ENCODE peak calls at places on chromosomes 11 and 22, in nine cellular contexts. S is tibial nerve; C is cardiac fibroblast; D is HFF-Myc; E is uterus; Y is CD4-positive, alpha-beta T cell; V is GM12865; G is HCT116; Z is dorsolateral prefrontal cortex. U is an unnamed sample.

GRCh38 chr11:33977676-33978075 is 73.9 kb upstream of the CAPRIN1 start:
- DNase-seq in E (no peak), V (no peak), Y (no peak), S (no peak), Z (no peak), C (no peak), G (no peak), D (no peak), U (no peak)

GRCh38 chr22:31327786-31328544 is 18.2 kb downstream of the PATZ1 start:
- DNase-seq in E (no peak), Z (no peak), G (no peak), V (no peak), D (no peak), S (no peak), Y (no peak), C (no peak), U (no peak)

GRCh38 chr22:37063436-37064420 is 12.2 kb downstream of the KCTD17 start:
- DNase-seq in Z (no peak), S (no peak), V (no peak), D (no peak), E (no peak), G (no peak), Y (no peak), C (no peak), U (peak)

GRCh38 chr11:90288207-90288821 is 65.5 kb upstream of the CHORDC1 start:
- DNase-seq in G (peak), D (no peak), E (no peak), Z (no peak), S (no peak), C (peak), V (peak), Y (no peak), U (no peak)

GRCh38 chr11:86749861-86750401 is 50.4 kb upstream of the PRSS23 start:
- DNase-seq in G (no peak), S (no peak), D (no peak), E (no peak), Y (no peak), V (no peak), C (no peak), Z (no peak), U (no peak)

GRCh38 chr22:31046591-31047226 is 34.4 kb upstream of the SMTN start:
- DNase-seq in E (peak), C (peak), D (no peak), V (no peak), G (no peak), Z (no peak), Y (no peak), S (peak), U (no peak)

GRCh38 chr11:8998017-8998416 is 5.8 kb downstream of the NRIP3 start:
- DNase-seq in D (no peak), Y (no peak), Z (no peak), G (no peak), E (no peak), V (no peak), S (no peak), C (no peak), U (no peak)

GRCh38 chr11:64244966-64245365 is 1.8 kb downstream of the PPP1R14B start:
- DNase-seq in Z (no peak), C (no peak), G (no peak), V (no peak), S (no peak), E (no peak), Y (no peak), D (no peak), U (no peak)

GRCh38 chr22:44159230-44159629 is 21.5 kb upstream of the PARVG start:
- DNase-seq in S (no peak), E (peak), Z (no peak), D (no peak), C (no peak), Y (no peak), G (no peak), V (no peak), U (no peak)

GRCh38 chr11:118205979-118206611 is 18.7 kb downstream of the JAML start:
- DNase-seq in G (no peak), Z (no peak), Y (no peak), V (no peak), E (no peak), D (no peak), S (no peak), C (no peak), U (no peak)

GRCh38 chr11:61162092-61162935 is 1.1 kb upstream of the VPS37C start:
- DNase-seq in S (no peak), V (peak), Y (no peak), C (peak), E (no peak), Z (peak), D (no peak), G (peak), U (no peak)

GRCh38 chr11:62395885-62396778 is 22.7 kb upstream of the SCGB1A1 start:
- DNase-seq in V (no peak), C (no peak), G (no peak), S (no peak), Z (no peak), E (no peak), Y (no peak), D (no peak), U (no peak)

GRCh38 chr11:31881825-31882224 is 70.7 kb upstream of the PAX6 start:
- DNase-seq in Y (no peak), D (no peak), E (no peak), Z (no peak), V (no peak), S (no peak), C (no peak), G (no peak), U (no peak)

GRCh38 chr11:31884080-31884479 is 73.0 kb upstream of the PAX6 start:
- DNase-seq in E (no peak), Z (no peak), C (no peak), S (no peak), Y (no peak), D (no peak), V (no peak), G (no peak), U (no peak)

GRCh38 chr11:31883435-31883834 is 72.3 kb upstream of the PAX6 start:
- DNase-seq in C (no peak), G (no peak), E (no peak), D (no peak), S (no peak), V (no peak), Z (no peak), Y (no peak), U (no peak)

GRCh38 chr11:31882951-31883392 is 71.8 kb upstream of the PAX6 start:
- DNase-seq in G (no peak), Y (no peak), V (no peak), S (no peak), C (no peak), D (no peak), E (no peak), Z (no peak), U (no peak)

GRCh38 chr11:31887180-31887579 is 76.1 kb upstream of the PAX6 start:
- DNase-seq in D (no peak), V (peak), G (peak), Y (no peak), C (no peak), Z (no peak), S (no peak), E (no peak), U (no peak)
- TF ChIP-seq CTCF in D (peak), V (peak), G (no peak), Y (peak), C (no peak), Z (no peak), S (no peak), E (no peak), U (no peak)

DNA sequence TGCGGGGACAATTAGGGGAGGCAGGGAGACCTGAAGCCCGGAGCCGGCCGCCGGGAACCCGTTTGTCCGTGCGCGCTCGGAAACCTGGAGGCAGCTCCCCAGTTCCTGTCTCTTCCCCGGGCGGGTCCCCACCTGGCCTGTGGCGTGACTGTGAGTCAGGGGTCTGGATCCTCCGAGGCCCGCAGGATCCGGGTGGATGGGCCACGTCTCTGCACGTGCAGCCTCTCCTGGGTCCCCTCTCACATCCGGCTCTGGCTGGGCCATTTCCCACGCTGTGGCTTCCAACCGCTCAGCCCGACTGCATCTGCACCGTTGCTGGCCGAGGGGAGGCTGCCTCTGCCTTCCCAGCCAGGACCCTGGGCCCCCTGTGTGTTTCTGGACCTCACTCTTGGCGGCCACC is 14.8 kb upstream of the H19 start:
- DNase-seq in G (no peak), C (no peak), E (no peak), D (no peak), S (no peak), Z (no peak), V (no peak), Y (no peak), U (no peak)
- TF ChIP-seq CTCF in G (no peak), C (no peak), E (no peak), D (no peak), S (no peak), Z (no peak), V (no peak), Y (no peak), U (no peak)

GRCh38 chr11:115912484-115912945 is 408.3 kb upstream of the CADM1 start:
- DNase-seq in Z (no peak), E (no peak), V (peak), S (no peak), G (no peak), Y (no peak), C (no peak), D (no peak), U (no peak)
- TF ChIP-seq CTCF in Z (no peak), E (peak), V (peak), S (no peak), G (no peak), Y (no peak), C (no peak), D (no peak), U (no peak)

GRCh38 chr11:37712246-37712645 is 1114.2 kb upstream of the RAG2 start:
- DNase-seq in D (no peak), C (peak), E (no peak), Z (no peak), Y (no peak), S (no peak), G (no peak), V (no peak), U (no peak)
- TF ChIP-seq CTCF in D (no peak), C (peak), E (no peak), Z (no peak), Y (no peak), S (no peak), G (no peak), V (no peak), U (no peak)

GRCh38 chr22:19853879-19854777 is 546 bp downstream of the GNB1L start:
- DNase-seq in G (peak), D (no peak), Y (no peak), C (no peak), Z (peak), S (no peak), E (no peak), V (peak), U (no peak)
- TF ChIP-seq CTCF in G (no peak), D (no peak), Y (no peak), C (no peak), Z (no peak), S (no peak), E (no peak), V (no peak), U (no peak)

DNA sequence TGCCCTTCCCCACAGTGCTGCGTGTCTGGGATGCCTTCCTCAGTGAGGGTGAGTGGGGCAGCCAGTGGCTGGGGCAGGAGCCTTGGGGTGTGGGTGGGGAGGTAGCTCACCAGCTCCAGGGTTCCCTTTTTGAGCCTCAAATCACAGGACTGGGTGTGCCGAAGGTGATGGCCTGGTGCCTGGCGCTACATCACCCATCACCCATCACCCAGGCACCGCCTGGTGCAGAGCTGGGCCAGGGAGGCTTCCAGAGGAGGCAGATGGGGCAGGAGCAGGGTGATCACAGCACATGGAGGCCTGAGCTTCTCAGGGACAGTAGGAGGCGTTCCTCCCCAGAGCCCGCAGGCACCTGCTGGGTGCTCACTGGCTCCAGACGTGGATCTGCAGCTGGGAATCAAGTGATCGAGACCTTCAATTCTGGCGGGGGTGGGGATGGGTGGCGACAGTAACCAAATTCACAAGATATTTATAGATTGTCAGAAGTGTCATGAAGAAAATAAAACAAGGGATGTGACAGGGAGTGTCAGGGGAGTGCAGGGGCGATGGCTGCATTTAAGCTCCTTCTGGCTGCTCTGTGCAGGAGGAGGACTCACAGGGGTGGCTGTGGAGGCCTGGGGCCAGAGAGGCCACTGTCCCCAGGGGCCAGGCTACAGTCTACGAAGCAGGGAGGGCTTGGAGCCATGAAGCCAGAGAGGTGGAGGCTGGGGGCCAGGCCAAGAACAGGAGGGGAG is 3.3 kb downstream of the TBC1D10C start:
- DNase-seq in Z (peak), S (no peak), V (no peak), Y (no peak), C (no peak), G (no peak), E (no peak), D (no peak), U (no peak)
- TF ChIP-seq CTCF in Z (peak), S (no peak), V (no peak), Y (no peak), C (no peak), G (no peak), E (no peak), D (no peak), U (no peak)

GRCh38 chr11:121106812-121107211 is 5.8 kb downstream of the TECTA start:
- DNase-seq in C (no peak), E (no peak), Z (no peak), G (no peak), Y (no peak), D (no peak), S (no peak), V (no peak), U (no peak)

GRCh38 chr11:121111053-121111724 is 10.1 kb downstream of the TECTA start:
- DNase-seq in Z (no peak), D (no peak), V (no peak), Y (no peak), E (no peak), C (no peak), S (no peak), G (no peak), U (no peak)

GRCh38 chr11:121105851-121106250 is 4.8 kb downstream of the TECTA start:
- DNase-seq in Z (no peak), C (no peak), Y (no peak), G (no peak), D (no peak), V (no peak), E (no peak), S (no peak), U (no peak)

GRCh38 chr11:121109916-121110656 is 9.0 kb downstream of the TECTA start:
- DNase-seq in E (no peak), Y (no peak), S (no peak), D (no peak), Z (no peak), V (no peak), C (no peak), G (no peak), U (no peak)

DNA sequence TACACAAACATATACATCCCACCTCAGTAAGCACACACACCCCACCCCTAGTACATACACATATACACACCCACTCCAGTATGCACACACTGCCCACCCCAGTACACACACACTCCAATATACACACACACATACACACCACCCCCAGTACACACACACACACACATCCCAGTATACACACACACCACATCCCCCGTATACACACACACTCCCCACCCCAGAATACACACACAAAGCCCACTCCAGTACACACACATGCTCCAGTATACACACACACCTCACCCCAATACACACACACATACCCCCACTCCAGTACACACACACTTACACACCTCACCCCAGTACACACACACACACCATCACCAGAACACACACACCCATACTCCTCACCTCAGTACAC is 7.4 kb downstream of the TECTA start:
- DNase-seq in Y (no peak), V (no peak), G (no peak), S (no peak), D (no peak), Z (no peak), C (no peak), E (no peak), U (no peak)
- TF ChIP-seq CTCF in Y (no peak), V (no peak), G (no peak), S (no peak), D (no peak), Z (no peak), C (no peak), E (no peak), U (no peak)

GRCh38 chr11:1825039-1825740 is 9.6 kb upstream of the SYT8 start:
- DNase-seq in G (no peak), D (no peak), Z (no peak), C (no peak), Y (no peak), E (no peak), S (no peak), V (peak), U (peak)
- TF ChIP-seq CTCF in G (no peak), D (peak), Z (no peak), C (peak), Y (no peak), E (no peak), S (peak), V (peak), U (peak)

GRCh38 chr22:35711336-35711735 is 6.3 kb upstream of the APOL5 start:
- DNase-seq in C (no peak), G (no peak), E (no peak), V (no peak), D (no peak), S (no peak), Z (no peak), Y (no peak), U (no peak)

GRCh38 chr22:35708917-35709316 is 8.8 kb upstream of the APOL5 start:
- DNase-seq in C (no peak), V (no peak), D (no peak), E (no peak), S (no peak), Y (no peak), G (no peak), Z (no peak), U (no peak)

GRCh38 chr22:35708453-35708852 is 9.2 kb upstream of the APOL5 start:
- DNase-seq in S (no peak), Z (no peak), V (no peak), G (no peak), D (no peak), E (no peak), C (peak), Y (no peak), U (no peak)

GRCh38 chr22:35717572-35717971 is at the start of gene APOL5:
- DNase-seq in S (no peak), V (no peak), E (no peak), C (no peak), G (no peak), D (no peak), Y (no peak), Z (no peak), U (no peak)

DNA sequence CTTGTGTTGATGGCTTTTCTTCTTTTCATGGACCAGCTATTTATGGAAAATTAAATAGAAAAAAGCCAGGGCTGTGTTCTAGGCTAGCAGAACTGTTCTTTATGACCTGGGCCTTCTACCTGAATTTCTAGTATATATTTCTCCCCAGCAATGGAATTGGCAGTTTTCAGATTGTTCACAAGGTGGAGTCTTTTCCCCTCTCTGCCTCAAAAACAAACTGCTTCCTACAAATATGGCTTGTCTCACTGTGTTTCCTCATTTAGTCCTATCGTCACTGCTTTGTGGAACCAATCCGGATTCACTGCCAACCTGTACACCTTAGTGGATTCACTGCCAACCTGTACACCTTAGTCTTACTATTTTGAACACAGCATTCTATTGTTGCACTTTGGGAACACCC is 5.0 kb upstream of the APOL5 start:
- DNase-seq in Z (no peak), G (no peak), E (no peak), S (no peak), C (no peak), V (no peak), Y (no peak), D (no peak), U (no peak)
- TF ChIP-seq CTCF in Z (no peak), G (peak), E (no peak), S (no peak), C (no peak), V (peak), Y (no peak), D (no peak), U (no peak)

DNA sequence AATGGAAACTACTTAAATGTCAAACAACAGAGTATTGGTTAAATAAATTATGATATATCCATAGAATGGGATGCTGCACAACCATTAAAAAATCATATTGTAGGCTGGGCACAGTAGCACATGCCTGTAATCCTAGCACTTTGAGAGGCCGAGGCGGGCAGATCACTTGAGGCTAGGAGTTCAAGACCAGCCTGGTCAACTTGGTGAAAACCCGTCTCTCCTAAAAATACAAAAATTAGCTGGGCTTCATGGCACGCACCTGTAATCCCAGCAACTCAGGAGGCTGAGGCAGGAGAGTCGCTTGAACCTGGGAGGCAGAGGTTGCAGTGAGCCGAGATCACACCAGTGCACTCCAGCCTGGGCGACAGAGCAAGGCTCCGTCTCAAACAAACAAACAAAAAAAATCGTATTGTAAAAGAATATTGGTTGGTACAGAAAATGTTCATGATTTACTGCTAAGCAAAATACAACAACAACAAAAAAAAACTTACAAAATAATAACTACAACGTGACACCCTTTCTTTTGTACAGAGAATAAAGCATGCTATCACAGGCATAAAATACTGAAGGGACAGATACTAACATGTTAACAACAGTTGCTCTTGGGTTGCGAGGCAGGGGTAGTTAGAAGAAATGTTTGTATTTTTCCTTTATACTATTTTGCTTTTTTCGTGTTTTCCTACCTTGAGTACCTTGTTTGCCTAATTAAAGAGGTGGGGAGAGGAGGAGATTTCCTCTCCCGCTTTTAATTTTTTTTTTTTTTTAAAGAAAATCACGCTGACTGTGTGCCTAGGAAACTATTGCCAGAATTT is 21.3 kb upstream of the RRAS2 start:
- DNase-seq in D (no peak), C (no peak), Y (no peak), V (no peak), E (no peak), S (no peak), Z (no peak), G (no peak), U (no peak)
- TF ChIP-seq CTCF in D (no peak), C (no peak), Y (no peak), V (no peak), E (no peak), S (no peak), Z (no peak), G (no peak), U (no peak)

U was measured in Calu3.